ENCODE peak calls at places on chromosome 21, in ten cellular contexts. E is astrocyte; A is body of pancreas; X is PC-3; I is fibroblast of lung; S is CD8-positive, alpha-beta T cell; P is MM.1S; R is small intestine; U is CD8-positive, alpha-beta memory T cell; Z is lung. W is an unnamed sample.

GRCh38 chr21:37986751-37987399 is 70.6 kb upstream of the KCNJ6 start:
- DNase-seq in E (no peak), A (no peak), X (peak), I (no peak), S (no peak), P (no peak), R (peak), U (no peak), Z (no peak), W (no peak)

GRCh38 chr21:27772816-27773215 is 805.9 kb upstream of the ADAMTS5 start:
- DNase-seq in E (no peak), A (no peak), X (no peak), I (no peak), S (no peak), P (no peak), R (no peak), U (no peak), Z (no peak), W (no peak)

GRCh38 chr21:34157456-34158025 is 84.2 kb downstream of the MRPS6 start:
- DNase-seq in E (no peak), A (no peak), X (no peak), I (no peak), S (no peak), P (no peak), R (peak), U (no peak), Z (no peak), W (no peak)

GRCh38 chr21:35525443-35525842 is 476.3 kb upstream of the RUNX1 start:
- DNase-seq in E (no peak), A (no peak), X (peak), I (no peak), S (no peak), P (no peak), R (no peak), U (no peak), Z (no peak), W (no peak)

GRCh38 chr21:30340714-30341573 is 3.5 kb upstream of the KRTAP27-1 start:
- DNase-seq in E (no peak), A (peak), X (peak), I (peak), S (peak), P (peak), R (peak), U (peak), Z (no peak), W (peak)

GRCh38 chr21:34732388-34732821 is 63.6 kb downstream of the CLIC6 start:
- DNase-seq in E (peak), A (no peak), X (no peak), I (no peak), S (no peak), P (no peak), R (no peak), U (no peak), Z (no peak), W (no peak)

GRCh38 chr21:15355066-15355465 is 290.3 kb upstream of the NRIP1 start:
- DNase-seq in E (no peak), A (no peak), X (no peak), I (no peak), S (no peak), P (no peak), R (no peak), U (no peak), Z (no peak), W (no peak)

GRCh38 chr21:17466166-17466565 is 46.7 kb upstream of the CXADR start:
- DNase-seq in E (peak), A (no peak), X (peak), I (peak), S (no peak), P (no peak), R (peak), U (no peak), Z (no peak), W (no peak)

GRCh38 chr21:37712204-37712934 is 203.9 kb downstream of the KCNJ6 start:
- DNase-seq in E (peak), A (peak), X (peak), I (peak), S (no peak), P (peak), R (peak), U (no peak), Z (peak), W (peak)

GRCh38 chr21:28257276-28257675 is 735.4 kb downstream of the LTN1 start:
- DNase-seq in E (no peak), A (no peak), X (no peak), I (no peak), S (no peak), P (no peak), R (no peak), U (no peak), Z (no peak), W (no peak)

GRCh38 chr21:27201197-27201596 is 234.3 kb upstream of the ADAMTS5 start:
- DNase-seq in E (peak), A (no peak), X (peak), I (peak), S (no peak), P (no peak), R (no peak), U (no peak), Z (no peak), W (no peak)

GRCh38 chr21:41289431-41289830 is 27.2 kb upstream of the FAM3B start:
- DNase-seq in E (no peak), A (no peak), X (no peak), I (no peak), S (no peak), P (no peak), R (peak), U (no peak), Z (no peak), W (no peak)

GRCh38 chr21:41703857-41704501 is 62.9 kb downstream of the RIPK4 start:
- DNase-seq in E (no peak), A (peak), X (peak), I (no peak), S (no peak), P (peak), R (peak), U (no peak), Z (no peak), W (no peak)

GRCh38 chr21:32597205-32597604 is 11.9 kb upstream of the TCP10L start:
- DNase-seq in E (peak), A (no peak), X (peak), I (peak), S (no peak), P (no peak), R (no peak), U (no peak), Z (no peak), W (no peak)

GRCh38 chr21:42736646-42737350 is 83.4 kb downstream of the PDE9A start:
- DNase-seq in E (no peak), A (no peak), X (no peak), I (no peak), S (no peak), P (no peak), R (no peak), U (no peak), Z (no peak), W (no peak)

GRCh38 chr21:35329940-35330670 is 281.0 kb upstream of the RUNX1 start:
- DNase-seq in E (no peak), A (no peak), X (no peak), I (peak), S (no peak), P (no peak), R (no peak), U (no peak), Z (no peak), W (no peak)

GRCh38 chr21:29904359-29905282 is 35.2 kb downstream of the GRIK1 start:
- DNase-seq in E (peak), A (no peak), X (peak), I (peak), S (no peak), P (no peak), R (no peak), U (no peak), Z (no peak), W (no peak)

GRCh38 chr21:42563261-42564045 is 49.8 kb downstream of the SLC37A1 start:
- DNase-seq in E (no peak), A (peak), X (no peak), I (no peak), S (no peak), P (no peak), R (no peak), U (no peak), Z (no peak), W (no peak)

GRCh38 chr21:20418353-20418752 is 579.9 kb upstream of the NCAM2 start:
- DNase-seq in E (no peak), A (no peak), X (no peak), I (no peak), S (no peak), P (no peak), R (no peak), U (no peak), Z (no peak), W (no peak)

GRCh38 chr21:35222541-35222941 is 173.4 kb upstream of the RUNX1 start:
- DNase-seq in E (no peak), A (no peak), X (peak), I (no peak), S (peak), P (peak), R (no peak), U (peak), Z (no peak), W (no peak)

GRCh38 chr21:16071082-16071481 is 341.3 kb downstream of the USP25 start:
- DNase-seq in E (peak), A (no peak), X (no peak), I (peak), S (no peak), P (no peak), R (no peak), U (no peak), Z (no peak), W (no peak)

GRCh38 chr21:15638856-15639549 is 90.8 kb upstream of the USP25 start:
- DNase-seq in E (peak), A (peak), X (peak), I (no peak), S (no peak), P (no peak), R (peak), U (no peak), Z (peak), W (no peak)

GRCh38 chr21:37759777-37760176 is 156.5 kb downstream of the KCNJ6 start:
- DNase-seq in E (no peak), A (no peak), X (no peak), I (no peak), S (no peak), P (no peak), R (no peak), U (no peak), Z (no peak), W (no peak)

GRCh38 chr21:43375006-43375826 is 51.7 kb downstream of the SIK1 start:
- DNase-seq in E (no peak), A (no peak), X (no peak), I (no peak), S (no peak), P (no peak), R (no peak), U (no peak), Z (no peak), W (no peak)

GRCh38 chr21:22575165-22575584 is 1577.0 kb downstream of the NCAM2 start:
- DNase-seq in E (no peak), A (no peak), X (peak), I (no peak), S (no peak), P (peak), R (no peak), U (no peak), Z (no peak), W (no peak)

GRCh38 chr21:39307466-39307865 is 6.0 kb downstream of the BRWD1 start:
- DNase-seq in E (no peak), A (no peak), X (no peak), I (no peak), S (no peak), P (no peak), R (no peak), U (no peak), Z (no peak), W (no peak)

GRCh38 chr21:27700974-27701614 is 734.2 kb upstream of the ADAMTS5 start:
- DNase-seq in E (peak), A (peak), X (peak), I (peak), S (peak), P (peak), R (peak), U (peak), Z (peak), W (peak)

GRCh38 chr21:38652396-38652795 is 153.3 kb upstream of the ETS2 start:
- DNase-seq in E (no peak), A (no peak), X (no peak), I (no peak), S (no peak), P (no peak), R (no peak), U (no peak), Z (no peak), W (no peak)

GRCh38 chr21:42215942-42216725 is 2.8 kb upstream of the ABCG1 start:
- DNase-seq in E (no peak), A (no peak), X (no peak), I (no peak), S (no peak), P (no peak), R (no peak), U (no peak), Z (no peak), W (no peak)

GRCh38 chr21:20592482-20592881 is 405.7 kb upstream of the NCAM2 start:
- DNase-seq in E (no peak), A (no peak), X (no peak), I (no peak), S (no peak), P (no peak), R (no peak), U (no peak), Z (no peak), W (no peak)

DNA sequence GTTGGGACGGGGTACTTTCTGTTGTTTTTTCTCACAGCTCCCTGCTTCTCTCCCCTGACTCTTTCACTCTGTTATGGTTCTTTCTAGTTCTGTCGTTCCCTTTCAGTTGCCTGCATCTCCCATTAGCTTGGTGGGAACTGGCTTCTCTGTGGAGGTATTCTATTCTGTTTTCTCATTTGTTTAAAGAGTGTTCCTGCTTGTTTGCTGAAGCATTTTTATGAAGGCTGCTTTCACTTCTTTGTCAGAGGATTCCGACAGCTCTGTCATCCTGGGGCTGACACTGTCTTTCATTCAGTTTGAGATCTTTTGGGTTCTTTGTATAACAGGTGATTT is 96.0 kb upstream of the COL6A1 start:
- DNase-seq in E (no peak), A (no peak), X (no peak), I (no peak), S (no peak), P (no peak), R (no peak), U (no peak), Z (no peak), W (no peak)
- H3K4me3 ChIP-seq in E (no peak), A (no peak), X (no peak), I (no peak), S (no peak), P (no peak), R (no peak), U (no peak), Z (no peak), W (no peak)

DNA sequence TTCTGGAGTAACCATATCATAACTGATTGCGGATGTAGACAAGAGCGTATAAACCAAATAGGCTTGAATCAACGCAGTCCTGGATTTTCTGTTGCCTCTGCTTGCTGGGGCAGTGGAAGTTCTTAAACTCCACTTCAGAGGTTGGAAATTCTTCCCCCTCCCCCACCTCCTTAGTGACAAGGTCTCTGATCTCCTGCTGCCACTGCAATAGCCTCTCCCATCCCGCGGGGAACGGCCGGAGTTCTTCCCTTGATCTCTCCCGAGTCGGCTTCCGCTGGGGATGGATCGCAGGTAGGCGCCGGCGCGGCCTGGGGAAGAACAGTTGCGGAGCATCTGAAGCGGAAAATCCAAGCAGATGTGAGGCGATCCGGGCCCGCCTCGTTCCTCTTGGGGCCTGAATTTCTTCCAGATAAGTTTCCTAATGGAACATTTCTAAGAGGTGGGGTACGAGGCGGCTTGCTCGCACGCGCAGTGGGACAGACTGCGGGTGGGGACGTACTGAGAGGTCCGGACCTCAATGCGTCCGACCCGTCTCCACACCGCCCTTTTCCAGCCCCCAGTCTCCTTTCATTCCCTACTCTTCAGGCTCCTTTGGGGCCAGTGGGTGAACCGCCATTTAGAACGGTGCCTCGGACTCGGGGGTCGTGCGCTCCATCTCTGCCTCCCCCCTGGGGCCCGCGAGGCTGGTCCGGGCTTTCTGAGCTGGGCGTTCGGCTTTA is 3.1 kb upstream of the SIM2 start:
- DNase-seq in E (no peak), A (no peak), X (no peak), I (no peak), S (no peak), P (no peak), R (no peak), U (no peak), Z (no peak), W (no peak)
- H3K4me3 ChIP-seq in E (no peak), A (no peak), X (no peak), I (no peak), S (no peak), P (no peak), R (no peak), U (no peak), Z (no peak), W (no peak)

GRCh38 chr21:44420416-44421205 is 34.7 kb upstream of the LRRC3 start:
- DNase-seq in E (no peak), A (no peak), X (no peak), I (no peak), S (no peak), P (no peak), R (no peak), U (no peak), Z (no peak), W (no peak)

GRCh38 chr21:44423941-44424607 is 31.2 kb upstream of the LRRC3 start:
- DNase-seq in E (no peak), A (no peak), X (no peak), I (no peak), S (peak), P (no peak), R (no peak), U (no peak), Z (no peak), W (no peak)

GRCh38 chr21:44419679-44420078 is 35.6 kb upstream of the LRRC3 start:
- DNase-seq in E (no peak), A (no peak), X (no peak), I (no peak), S (no peak), P (no peak), R (no peak), U (no peak), Z (no peak), W (no peak)

GRCh38 chr21:44423312-44423821 is 31.9 kb upstream of the LRRC3 start:
- DNase-seq in E (no peak), A (no peak), X (no peak), I (no peak), S (no peak), P (no peak), R (no peak), U (no peak), Z (no peak), W (no peak)

DNA sequence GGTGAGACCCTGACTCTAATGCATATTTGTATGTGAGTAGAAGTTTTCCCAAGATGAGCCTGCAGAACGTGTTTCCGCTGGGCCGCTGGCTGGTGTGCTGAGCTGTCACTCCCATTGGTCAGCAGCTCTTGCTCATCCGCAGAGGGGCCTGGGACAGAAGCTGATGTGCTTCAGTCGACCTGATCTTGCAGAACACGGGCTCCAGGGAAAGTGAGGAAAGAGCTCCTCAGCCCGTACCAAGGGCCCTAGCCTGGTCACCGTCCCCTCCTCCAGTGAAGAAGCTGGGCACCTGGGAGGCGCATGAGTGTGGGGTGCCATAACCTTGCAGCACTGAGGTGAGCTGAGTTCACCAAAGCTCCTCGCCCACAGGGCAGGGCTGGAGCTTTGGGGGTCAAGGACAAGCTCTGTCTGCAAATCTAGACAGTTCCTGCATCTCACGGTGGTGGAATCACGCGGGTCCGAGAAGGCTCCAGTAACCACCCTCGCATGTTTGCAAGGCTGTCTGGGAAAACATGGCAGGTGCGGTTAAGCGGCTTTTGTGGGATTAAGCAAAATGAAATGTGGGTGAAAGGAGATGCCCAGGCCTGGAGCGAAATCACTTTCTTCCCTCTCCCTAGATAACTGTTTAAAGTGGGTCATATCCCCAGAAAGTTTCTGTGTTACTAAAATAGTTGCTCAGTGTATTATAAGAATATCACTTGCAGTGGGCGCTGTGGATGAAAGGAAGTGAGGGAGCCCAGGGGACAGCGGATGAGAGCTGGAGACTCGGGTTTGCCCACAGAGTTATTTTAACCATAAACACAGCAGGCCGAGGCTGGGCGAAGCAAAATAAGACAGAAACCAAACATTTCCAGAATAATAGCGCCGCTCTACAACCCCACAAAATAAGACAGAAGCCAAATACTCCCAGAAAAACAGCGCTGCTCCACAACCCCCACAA is 33.1 kb upstream of the LRRC3 start:
- DNase-seq in E (no peak), A (no peak), X (no peak), I (no peak), S (no peak), P (no peak), R (no peak), U (no peak), Z (no peak), W (no peak)
- H3K4me3 ChIP-seq in E (no peak), A (no peak), X (no peak), I (no peak), S (no peak), P (no peak), R (no peak), U (no peak), Z (no peak), W (no peak)

DNA sequence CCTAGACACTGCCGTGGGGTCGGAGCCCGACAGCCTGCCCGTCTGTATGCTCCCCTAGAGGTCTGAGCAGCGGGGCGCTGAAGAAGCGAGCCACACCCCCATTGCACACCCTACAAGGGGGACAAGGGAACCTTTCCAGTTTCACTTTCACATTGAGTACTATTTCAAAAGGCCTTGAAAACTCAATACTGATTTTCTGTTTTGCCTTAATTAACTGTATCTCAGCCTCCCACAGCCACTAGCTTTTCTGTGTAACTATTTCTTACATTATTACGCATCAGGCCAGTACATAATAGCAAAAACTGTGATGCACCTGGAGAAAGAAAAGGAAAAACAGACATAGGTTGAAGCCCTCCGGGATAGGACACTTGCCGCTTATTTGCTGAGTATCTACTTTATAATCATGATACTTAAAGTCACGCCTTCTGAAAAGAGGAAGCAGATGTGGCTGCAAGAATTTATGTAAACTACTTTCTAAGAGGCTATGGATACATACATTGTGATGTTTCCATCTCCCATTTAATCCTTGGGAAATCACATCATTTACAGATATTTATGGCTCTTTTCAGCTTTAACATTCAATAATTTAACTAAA is 1719.5 kb downstream of the MRPL39 start:
- DNase-seq in E (no peak), A (no peak), X (no peak), I (no peak), S (peak), P (peak), R (peak), U (peak), Z (no peak), W (no peak)
- H3K4me3 ChIP-seq in E (no peak), A (no peak), X (no peak), I (no peak), S (peak), P (peak), R (no peak), U (peak), Z (no peak), W (peak)

W was measured in Karpas-422.